ENCODE peak calls at places on chromosomes 3 and 15, in ten cellular contexts. E is esophagus squamous epithelium, Q is NB4, Y is A549, K is heart left ventricle, M is stomach, N is ovary, Z is Peyer's patch, W is GM12892, R is uterus. B is an unnamed sample.

GRCh38 chr3:175155172-175155571 is 296.0 kb downstream of the NAALADL2 start:
- DNase-seq in E (no peak), Q (no peak), Y (no peak), K (no peak), M (peak), N (no peak), Z (no peak), W (no peak), R (no peak), B (no peak)

GRCh38 chr3:127351775-127352350 is 64.0 kb upstream of the PRR20G start:
- DNase-seq in E (no peak), Q (no peak), Y (no peak), K (no peak), M (no peak), N (no peak), Z (no peak), W (no peak), R (no peak), B (no peak)

GRCh38 chr3:20240154-20240883 is 54.3 kb upstream of the SGO1 start:
- DNase-seq in E (no peak), Q (no peak), Y (no peak), K (no peak), M (no peak), N (no peak), Z (no peak), W (no peak), R (no peak), B (no peak)

GRCh38 chr3:141387446-141388030 is 19.2 kb downstream of the ZBTB38 start:
- DNase-seq in E (no peak), Q (no peak), Y (no peak), K (no peak), M (no peak), N (no peak), Z (no peak), W (no peak), R (no peak), B (no peak)

GRCh38 chr15:64356443-64357040 is 569 bp upstream of the CSNK1G1 start:
- DNase-seq in E (no peak), Q (no peak), Y (peak), K (no peak), M (no peak), N (no peak), Z (no peak), W (no peak), R (no peak), B (no peak)

GRCh38 chr15:68821190-68821897 is 649 bp upstream of the ANP32A start:
- DNase-seq in E (no peak), Q (peak), Y (peak), K (no peak), M (no peak), N (no peak), Z (peak), W (no peak), R (no peak), B (peak)

GRCh38 chr3:127616836-127617605 is 12.0 kb upstream of the PODXL2 start:
- DNase-seq in E (no peak), Q (no peak), Y (no peak), K (no peak), M (no peak), N (no peak), Z (no peak), W (no peak), R (no peak), B (no peak)

GRCh38 chr15:89171136-89172072 is 50.0 kb downstream of the RLBP1 start:
- DNase-seq in E (no peak), Q (peak), Y (peak), K (no peak), M (peak), N (no peak), Z (peak), W (no peak), R (peak), B (peak)

GRCh38 chr3:69200384-69201068 is 78.1 kb upstream of the LMOD3 start:
- DNase-seq in E (no peak), Q (no peak), Y (peak), K (no peak), M (peak), N (peak), Z (peak), W (no peak), R (peak), B (no peak)

GRCh38 chr3:73498764-73499622 is 125.7 kb downstream of the PDZRN3 start:
- DNase-seq in E (no peak), Q (no peak), Y (no peak), K (no peak), M (no peak), N (no peak), Z (no peak), W (no peak), R (no peak), B (no peak)

DNA sequence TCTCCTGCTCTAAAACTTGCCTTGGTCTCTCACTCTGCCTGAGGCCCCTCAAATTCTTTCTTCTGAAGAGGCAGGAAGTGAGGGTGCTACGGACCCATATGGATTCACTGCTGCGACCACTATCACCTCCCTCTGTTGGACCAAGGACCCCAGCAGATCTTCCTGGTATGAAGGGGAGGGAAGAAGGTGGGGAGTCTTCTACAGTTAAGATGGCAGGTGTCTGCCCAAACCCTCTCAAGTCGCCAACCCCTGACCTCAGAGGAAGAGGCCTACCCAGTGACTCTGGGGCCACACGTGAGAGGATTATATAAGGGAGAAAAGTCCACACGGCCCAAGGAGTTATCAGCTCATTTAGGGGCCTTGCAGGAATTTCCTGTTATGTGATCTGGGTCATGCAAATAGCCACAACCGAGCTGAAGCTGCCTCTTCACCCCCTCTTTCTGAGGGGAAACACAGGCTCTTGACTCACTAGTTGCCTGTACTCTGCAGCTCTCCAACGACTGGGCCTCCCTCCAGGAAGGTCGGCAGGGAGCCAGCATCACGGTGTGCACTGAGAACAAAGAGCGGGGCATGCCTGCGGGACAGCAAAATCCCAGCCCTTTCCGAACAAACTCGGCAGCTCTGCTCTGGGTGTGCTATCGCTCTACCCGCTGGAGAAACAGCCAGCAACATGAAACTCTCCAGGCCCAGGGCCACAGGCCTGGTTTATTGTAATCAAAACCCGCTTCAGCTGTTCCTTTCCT is 116.0 kb downstream of the XXYLT1 start:
- DNase-seq in E (no peak), Q (peak), Y (no peak), K (peak), M (peak), N (peak), Z (peak), W (peak), R (peak), B (peak)
- TF ChIP-seq POLR2A in E (no peak), Q (no peak), Y (no peak), K (no peak), M (no peak), N (no peak), Z (no peak), W (peak), R (no peak), B (no peak)

DNA sequence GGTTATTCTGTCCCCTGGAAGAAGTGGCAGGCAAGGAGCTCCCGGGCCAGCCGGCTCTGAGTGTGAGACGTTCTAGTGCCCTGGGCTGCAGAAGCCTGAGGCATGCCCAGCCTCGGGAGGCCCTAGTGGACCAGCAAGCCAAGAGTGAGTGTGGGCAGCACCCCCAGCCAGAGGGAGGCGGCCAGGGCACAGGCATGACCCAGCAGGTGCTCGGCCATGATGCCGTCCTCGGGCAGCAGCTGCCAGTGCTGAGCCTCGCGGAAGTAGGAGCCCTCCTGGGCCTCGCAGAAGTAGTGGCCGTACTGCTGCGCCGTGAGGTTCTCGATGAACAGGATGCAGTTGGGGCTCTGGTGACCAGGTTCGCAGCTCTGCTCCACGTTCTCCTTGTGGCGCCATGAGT is 23.3 kb downstream of the SEMA7A start:
- DNase-seq in E (no peak), Q (no peak), Y (no peak), K (no peak), M (no peak), N (no peak), Z (no peak), W (no peak), R (no peak), B (no peak)
- TF ChIP-seq POLR2A in E (no peak), Q (no peak), Y (no peak), K (no peak), M (no peak), N (no peak), Z (no peak), W (no peak), R (no peak), B (no peak)

GRCh38 chr3:48473617-48473952 is 27.0 kb downstream of the ATRIP start:
- DNase-seq in E (no peak), Q (no peak), Y (no peak), K (no peak), M (no peak), N (no peak), Z (no peak), W (no peak), R (no peak), B (no peak)

GRCh38 chr3:48472673-48472922 is 26.1 kb downstream of the ATRIP start:
- DNase-seq in E (no peak), Q (no peak), Y (no peak), K (no peak), M (no peak), N (no peak), Z (no peak), W (no peak), R (no peak), B (peak)

GRCh38 chr3:48475188-48475587 is 28.7 kb downstream of the ATRIP start:
- DNase-seq in E (no peak), Q (no peak), Y (no peak), K (no peak), M (no peak), N (no peak), Z (no peak), W (no peak), R (no peak), B (no peak)

GRCh38 chr3:48474619-48475018 is 28.1 kb downstream of the ATRIP start:
- DNase-seq in E (no peak), Q (no peak), Y (no peak), K (no peak), M (no peak), N (no peak), Z (no peak), W (no peak), R (no peak), B (no peak)

DNA sequence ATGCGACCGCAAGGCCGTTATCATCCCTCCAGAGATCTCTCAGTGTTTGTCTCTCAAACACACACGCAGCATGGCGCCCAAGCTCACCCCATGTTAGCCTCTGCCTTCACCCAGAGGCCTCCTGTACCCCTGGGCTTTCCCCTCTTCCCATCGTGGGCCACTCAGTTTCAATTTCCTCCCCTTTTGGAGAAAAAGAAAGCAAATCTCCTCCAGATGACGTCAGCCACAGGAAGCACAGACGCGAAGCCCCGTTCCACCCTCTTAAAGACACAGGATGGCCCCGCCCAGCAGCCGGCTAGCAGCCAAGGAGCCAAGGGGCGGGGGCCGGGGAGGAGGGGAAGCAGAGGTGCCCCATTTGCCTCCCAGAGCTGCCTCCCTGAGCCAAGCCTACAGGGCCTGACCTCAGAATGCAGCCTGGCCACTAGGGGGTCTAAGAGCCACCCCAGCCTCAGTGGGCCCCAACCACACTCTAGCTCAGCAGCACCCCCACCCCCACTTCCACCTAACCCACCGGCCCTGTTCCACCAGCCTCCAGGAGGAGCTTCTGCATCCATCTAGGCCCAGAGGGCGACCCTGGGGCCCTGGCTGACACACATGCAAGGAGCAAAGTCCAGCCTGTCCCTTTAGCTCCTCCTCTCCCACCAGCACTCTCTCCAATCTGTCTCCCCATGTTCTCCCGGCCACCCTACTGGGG is 26.5 kb downstream of the ATRIP start:
- DNase-seq in E (peak), Q (peak), Y (peak), K (peak), M (peak), N (peak), Z (peak), W (peak), R (peak), B (peak)
- TF ChIP-seq POLR2A in E (peak), Q (peak), Y (peak), K (no peak), M (peak), N (peak), Z (peak), W (peak), R (peak), B (peak)

DNA sequence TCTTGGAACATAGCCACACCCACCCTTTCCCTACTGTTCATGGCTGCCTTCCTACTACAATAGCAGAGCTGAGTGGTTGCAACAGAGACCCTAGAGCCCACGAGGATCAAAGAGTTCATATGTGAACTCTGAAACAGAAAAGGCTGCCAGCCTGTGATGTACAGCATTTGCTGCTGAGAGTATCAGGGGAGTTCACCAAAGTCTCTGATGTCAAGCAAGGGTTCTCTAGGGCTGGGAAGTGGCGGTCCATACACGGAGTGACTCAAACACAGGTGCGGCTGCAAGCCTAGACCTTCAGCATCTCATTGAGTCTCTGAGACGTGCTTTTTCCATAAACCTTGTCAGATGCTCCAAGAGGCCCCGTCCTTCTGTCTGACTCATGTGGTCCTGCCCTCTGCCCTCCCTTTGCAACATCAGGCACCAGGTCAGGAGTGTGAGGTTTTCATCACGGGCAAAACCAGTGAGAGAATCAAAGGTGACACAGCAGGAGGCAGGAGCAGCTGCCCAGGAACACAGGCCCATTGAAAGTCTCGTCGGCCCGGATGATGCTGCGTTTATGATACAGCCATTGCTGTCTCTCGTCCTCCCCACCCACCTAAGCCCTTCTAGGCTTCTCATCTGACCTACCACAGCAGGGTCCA is 42.9 kb downstream of the PCSK6 start:
- DNase-seq in E (no peak), Q (peak), Y (no peak), K (no peak), M (peak), N (no peak), Z (no peak), W (no peak), R (no peak), B (no peak)
- TF ChIP-seq POLR2A in E (no peak), Q (no peak), Y (no peak), K (no peak), M (no peak), N (no peak), Z (no peak), W (no peak), R (no peak), B (no peak)

GRCh38 chr3:51671090-51672082 is at the start of gene TEX264:
- DNase-seq in E (peak), Q (peak), Y (peak), K (peak), M (peak), N (peak), Z (peak), W (peak), R (peak), B (peak)
- TF ChIP-seq POLR2A in E (peak), Q (peak), Y (peak), K (no peak), M (no peak), N (peak), Z (peak), W (peak), R (peak), B (peak)

DNA sequence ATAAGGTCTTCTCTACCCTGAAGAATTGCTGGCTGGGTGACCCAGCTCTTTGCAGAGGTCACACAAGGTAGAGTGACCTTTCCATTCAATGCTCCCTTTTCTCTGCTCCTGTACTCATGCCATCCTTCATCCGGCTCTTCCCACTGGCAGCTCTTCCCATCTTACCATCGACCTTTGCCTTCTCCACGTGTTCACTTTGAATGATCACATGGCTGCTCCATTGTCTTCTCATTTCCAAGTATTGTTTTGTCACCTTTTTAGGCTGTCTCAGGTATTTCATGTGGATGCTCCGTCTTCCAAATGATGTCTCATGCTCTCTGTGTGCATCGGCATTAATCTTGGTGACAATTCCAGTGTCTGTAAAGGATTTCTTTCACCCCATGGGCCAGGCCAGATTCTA is 76.6 kb upstream of the ONECUT1 start:
- DNase-seq in E (no peak), Q (no peak), Y (no peak), K (no peak), M (no peak), N (no peak), Z (no peak), W (no peak), R (no peak), B (no peak)
- TF ChIP-seq POLR2A in E (no peak), Q (no peak), Y (no peak), K (no peak), M (no peak), N (no peak), Z (no peak), W (no peak), R (no peak), B (no peak)

GRCh38 chr3:11719406-11720219 is 75.9 kb upstream of the VGLL4 start:
- DNase-seq in E (no peak), Q (peak), Y (peak), K (peak), M (peak), N (peak), Z (peak), W (peak), R (peak), B (peak)
- TF ChIP-seq POLR2A in E (peak), Q (no peak), Y (no peak), K (no peak), M (peak), N (no peak), Z (peak), W (no peak), R (peak), B (no peak)

DNA sequence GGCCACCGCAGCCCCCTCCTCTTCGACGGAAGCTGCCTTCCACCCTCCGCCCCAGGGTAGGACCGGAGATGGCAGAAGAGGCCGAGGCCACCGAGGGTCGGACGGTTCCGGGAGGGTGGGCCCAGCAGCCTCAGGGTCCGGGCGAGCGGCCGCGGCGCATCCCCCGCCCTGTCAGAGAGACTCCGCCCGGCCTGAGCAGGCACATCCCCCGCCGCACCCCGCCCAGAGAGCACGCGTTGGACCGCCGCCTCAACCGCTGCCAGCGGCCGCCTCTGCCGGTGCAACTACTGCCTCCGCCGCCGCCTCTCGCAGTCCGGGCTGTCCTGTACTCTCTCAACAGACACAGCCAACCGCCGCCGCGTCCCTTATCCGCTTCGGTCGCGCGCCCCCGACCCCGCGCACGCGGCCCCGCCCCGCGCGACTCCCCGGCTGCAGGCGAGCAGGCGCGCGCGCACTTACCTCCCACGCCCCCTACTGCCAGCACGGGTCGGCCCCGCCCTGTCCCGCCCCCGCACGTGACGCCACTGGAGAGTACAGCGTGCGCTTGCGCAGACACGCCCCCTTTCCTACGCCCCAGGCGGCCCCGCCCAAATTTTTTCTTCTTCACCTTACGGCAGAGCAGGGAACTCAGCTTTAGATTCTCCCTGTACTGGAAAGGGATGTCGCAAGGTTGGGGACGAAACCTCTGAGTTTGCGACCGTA is at the start of gene MYO9A:
- DNase-seq in E (peak), Q (peak), Y (peak), K (peak), M (peak), N (peak), Z (peak), W (peak), R (peak), B (peak)
- TF ChIP-seq POLR2A in E (peak), Q (no peak), Y (peak), K (peak), M (peak), N (peak), Z (peak), W (peak), R (peak), B (peak)

B was measured in H54.